ENCODE peak calls at places on chromosome 20, in four cellular contexts. F is HCT116, Q is HepG2, O is H1. B is an unnamed sample.

GRCh38 chr20:17972121-17972520 is 3.3 kb downstream of the MGME1 start:
- DNase-seq in F (no peak), Q (no peak), O (no peak), B (no peak)

GRCh38 chr20:49325981-49326380 is 48.1 kb upstream of the ZNFX1 start:
- DNase-seq in F (no peak), Q (no peak), O (no peak), B (no peak)

GRCh38 chr20:45206746-45207145 is at the start of gene SEMG1:
- DNase-seq in F (no peak), Q (no peak), O (no peak), B (peak; percentile 30)

GRCh38 chr20:10649817-10650200 is 24.0 kb downstream of the JAG1 start:
- DNase-seq in F (no peak), Q (no peak), O (no peak), B (no peak)

GRCh38 chr20:25285091-25285647 is 37.3 kb downstream of the PYGB start:
- DNase-seq in F (no peak), Q (no peak), O (peak; percentile 52), B (no peak)

GRCh38 chr20:10622657-10623418 is 51.0 kb downstream of the JAG1 start:
- DNase-seq in F (no peak), Q (no peak), O (no peak), B (no peak)

GRCh38 chr20:61422636-61423425 is 170.8 kb downstream of the CDH4 start:
- DNase-seq in F (no peak), Q (no peak), O (peak; percentile 62), B (no peak)

GRCh38 chr20:36150847-36151539 is 3.5 kb upstream of the EPB41L1 start:
- DNase-seq in F (no peak), Q (peak; percentile 85), O (no peak), B (no peak)

GRCh38 chr20:35279533-35280174 is 1.7 kb upstream of the MMP24OS start:
- DNase-seq in F (no peak), Q (no peak), O (no peak), B (no peak)

GRCh38 chr20:35721219-35721618 is 20.8 kb downstream of the RBM39 start:
- DNase-seq in F (no peak), Q (no peak), O (no peak), B (no peak)

GRCh38 chr20:16608265-16608636 is 35.0 kb upstream of the KIF16B start:
- DNase-seq in F (no peak), Q (no peak), O (peak; percentile 0), B (no peak)
- H3K4me3 ChIP-seq in F (no peak overlapping the region), Q (no peak overlapping the region), O (no peak overlapping the region), B (no peak overlapping the region)

GRCh38 chr20:4637081-4637797 is 84.5 kb upstream of the PRND start:
- DNase-seq in F (no peak), Q (no peak), O (no peak), B (no peak)

GRCh38 chr20:4638826-4639225 is 82.9 kb upstream of the PRND start:
- DNase-seq in F (no peak), Q (no peak), O (no peak), B (no peak)

GRCh38 chr20:4633379-4633778 is 88.3 kb upstream of the PRND start:
- DNase-seq in F (no peak), Q (no peak), O (no peak), B (no peak)

GRCh38 chr20:4633780-4634179 is 87.9 kb upstream of the PRND start:
- DNase-seq in F (no peak), Q (no peak), O (no peak), B (no peak)
- TF ChIP-seq ZNF274 in F (no peak), Q (no peak), O (no peak), B (no peak)

DNA sequence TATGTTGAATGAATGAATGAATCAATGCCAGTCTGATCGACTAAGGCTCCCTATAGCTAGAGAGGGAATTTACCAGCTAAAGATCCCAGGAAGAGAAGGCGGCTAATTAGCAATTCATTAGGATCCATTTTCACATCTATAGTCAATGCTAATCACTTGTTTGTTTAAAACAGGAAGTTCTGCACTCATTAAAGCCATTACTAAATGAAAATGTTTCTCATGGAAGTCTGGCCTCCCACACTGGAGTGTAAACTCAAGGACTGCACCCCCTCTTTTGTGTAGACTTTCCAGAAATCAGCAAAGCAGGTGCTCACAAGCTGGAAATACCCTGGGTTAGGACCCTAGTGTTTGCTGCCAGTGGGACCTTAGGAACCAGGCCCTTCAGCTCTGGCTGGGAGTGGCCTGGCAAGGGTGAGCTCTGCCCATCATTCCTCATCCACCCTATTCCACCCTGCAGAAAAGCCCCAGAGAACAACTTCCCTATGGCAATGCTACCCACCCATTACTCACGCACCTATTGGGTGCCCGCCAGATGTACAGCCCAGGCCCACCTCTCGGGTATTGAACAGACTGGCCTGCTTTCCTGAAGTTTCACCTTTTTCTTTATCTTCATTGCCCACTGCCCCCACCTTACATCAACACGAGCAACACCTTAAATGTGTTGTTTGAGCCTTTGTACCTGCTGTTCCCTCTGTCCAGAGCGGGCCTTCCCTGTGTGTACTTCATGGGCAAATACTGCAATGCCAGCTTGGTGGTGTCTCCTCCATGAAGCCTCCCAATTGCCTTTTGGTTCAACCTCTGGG is 60.8 kb downstream of the TTI1 start:
- DNase-seq in F (no peak), Q (no peak), O (peak; percentile 45), B (no peak)
- H3K4me3 ChIP-seq in F (no peak overlapping the region), Q (no peak overlapping the region), O (no peak overlapping the region), B (no peak overlapping the region)

DNA sequence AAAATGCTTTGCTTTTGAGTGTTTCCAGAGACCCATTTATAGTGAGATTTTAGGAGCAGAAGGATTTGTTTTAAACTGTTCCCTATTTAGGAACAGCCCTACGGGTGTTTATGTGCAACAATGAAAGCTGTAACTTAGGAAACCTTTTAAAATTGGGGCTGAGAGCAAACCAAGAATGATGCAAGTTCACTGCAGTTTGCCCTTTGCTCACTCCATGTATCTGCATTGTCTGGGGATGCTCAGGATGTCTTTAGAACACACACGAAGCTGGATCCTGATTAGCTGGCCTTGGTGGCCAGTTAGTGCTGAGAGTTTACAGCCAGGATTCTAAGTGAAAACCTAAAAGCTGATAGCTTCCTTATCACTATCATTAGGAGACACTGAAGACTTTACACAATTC is 40.8 kb downstream of the GHRH start:
- DNase-seq in F (no peak), Q (no peak), O (no peak), B (no peak)
- TF ChIP-seq ZNF274 in F (no peak), Q (no peak), O (no peak), B (no peak)

DNA sequence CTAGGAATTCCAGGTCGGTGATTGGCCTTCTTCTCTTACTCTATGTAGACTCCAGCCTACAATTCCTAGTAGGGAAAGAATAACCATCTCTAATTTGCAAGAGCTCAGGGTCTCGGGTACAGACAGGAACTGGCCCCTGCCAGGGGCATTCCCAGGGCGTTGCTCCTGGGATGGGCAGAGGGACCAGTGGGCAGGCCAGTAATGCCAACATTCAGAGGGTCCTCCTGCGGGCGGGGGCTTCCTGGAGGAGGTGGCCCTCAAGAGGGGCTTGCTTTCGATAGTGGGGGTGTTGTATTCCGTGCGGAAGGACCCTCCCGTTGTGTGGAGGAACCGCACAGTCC is 129.8 kb upstream of the PRND start:
- DNase-seq in F (no peak), Q (no peak), O (no peak), B (no peak)
- H3K4me3 ChIP-seq in F (no peak overlapping the region), Q (no peak overlapping the region), O (no peak overlapping the region), B (no peak overlapping the region)

GRCh38 chr20:21702001-21702400 is 3.5 kb upstream of the PAX1 start:
- DNase-seq in F (no peak), Q (no peak), O (no peak), B (no peak)
- TF ChIP-seq ZNF274 in F (no peak), Q (no peak), O (no peak), B (no peak)

DNA sequence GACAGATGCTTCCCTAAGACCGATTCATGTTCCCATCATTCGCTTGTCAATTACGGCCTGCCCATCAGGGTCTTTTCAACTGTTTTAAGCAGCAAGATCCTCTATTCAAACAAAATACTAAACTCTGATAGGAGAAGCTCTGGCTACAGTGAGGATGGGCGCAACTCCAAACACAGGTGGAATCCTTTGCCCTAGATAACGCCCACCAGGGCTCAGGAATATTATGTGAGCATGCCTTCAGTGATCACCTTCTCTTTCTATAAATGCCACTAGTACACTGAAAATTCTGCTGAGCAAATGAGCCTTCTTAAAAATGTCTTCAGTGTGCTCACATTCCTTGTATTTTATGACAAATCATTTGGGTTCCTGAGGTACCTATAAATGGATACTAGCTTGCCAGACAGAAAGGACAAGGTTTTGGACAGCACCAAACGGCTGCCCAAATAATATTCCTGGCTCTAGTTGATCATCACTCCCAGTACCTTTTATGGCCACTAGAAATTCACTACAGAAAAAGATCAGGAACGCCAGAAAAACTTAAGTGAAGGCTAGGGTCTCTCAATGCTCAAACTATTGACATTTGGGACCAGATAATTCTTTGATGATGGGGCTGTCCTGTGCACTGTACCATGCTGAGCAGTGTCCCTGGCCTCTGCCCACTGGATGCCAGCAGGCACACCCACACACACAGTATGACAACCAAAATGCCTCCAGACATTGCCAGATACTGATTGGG is 13.1 kb downstream of the ZNF217 start:
- DNase-seq in F (no peak), Q (no peak), O (no peak), B (no peak)
- H3K4me3 ChIP-seq in F (no peak overlapping the region), Q (peak overlapping the region; percentile 29), O (no peak overlapping the region), B (no peak overlapping the region)

GRCh38 chr20:8670207-8670899 is 398.5 kb upstream of the PLCB4 start:
- DNase-seq in F (no peak), Q (no peak), O (no peak), B (no peak)
- TF ChIP-seq ZNF274 in F (no peak), Q (no peak), O (no peak), B (no peak)

GRCh38 chr20:31859998-31860380 is 10.3 kb downstream of the DUSP15 start:
- DNase-seq in F (no peak), Q (no peak), O (no peak), B (no peak)
- H3K4me3 ChIP-seq in F (no peak overlapping the region), Q (no peak overlapping the region), O (peak overlapping the region; percentile 81), B (no peak overlapping the region)

GRCh38 chr20:14291502-14291901 is 45.9 kb downstream of the FLRT3 start:
- DNase-seq in F (no peak), Q (no peak), O (no peak), B (no peak)

GRCh38 chr20:14295812-14296211 is 41.6 kb downstream of the FLRT3 start:
- DNase-seq in F (no peak), Q (no peak), O (no peak), B (no peak)

GRCh38 chr20:14295238-14295637 is 42.2 kb downstream of the FLRT3 start:
- DNase-seq in F (no peak), Q (no peak), O (no peak), B (no peak)
- TF ChIP-seq ZNF274 in F (no peak), Q (no peak), O (no peak), B (no peak)

B was measured in NT2/D1.